ENCODE peak calls at places on chromosomes 2 and 18, in four cellular contexts. I, Z, A and X are unnamed samples.

GRCh38 chr2:142756430-142756829 is 121.0 kb upstream of the KYNU start:
- DNase-seq in I (no peak), Z (no peak), A (no peak), X (no peak)

GRCh38 chr2:58992062-58992736 is 751.1 kb upstream of the FANCL start:
- DNase-seq in I (no peak), Z (no peak), A (no peak), X (no peak)

GRCh38 chr2:101149241-101150192 is 1.7 kb downstream of the TBC1D8 start:
- DNase-seq in I (no peak), Z (no peak), A (peak; percentile 40), X (no peak)

GRCh38 chr2:38274286-38275276 is 102.5 kb downstream of the ATL2 start:
- DNase-seq in I (no peak), Z (no peak), A (no peak), X (peak; percentile 70)

GRCh38 chr2:218394298-218395089 is 5.2 kb upstream of the CTDSP1 start:
- DNase-seq in I (peak; percentile 66), Z (no peak), A (no peak), X (no peak)

GRCh38 chr2:227052879-227053278 is 111.1 kb downstream of the COL4A4 start:
- DNase-seq in I (no peak), Z (no peak), A (no peak), X (no peak)

GRCh38 chr18:63904694-63905093 is 3.1 kb upstream of the SERPINB10 start:
- DNase-seq in I (no peak), Z (no peak), A (no peak), X (no peak)

GRCh38 chr2:19764998-19765397 is 136.8 kb downstream of the TTC32 start:
- DNase-seq in I (no peak), Z (no peak), A (no peak), X (no peak)

GRCh38 chr2:179932786-179933185 is 71.4 kb upstream of the ZNF385B start:
- DNase-seq in I (no peak), Z (no peak), A (no peak), X (no peak)

GRCh38 chr18:76363451-76364120 is 131.5 kb downstream of the ZNF516 start:
- DNase-seq in I (no peak), Z (no peak), A (no peak), X (no peak)

GRCh38 chr2:159776321-159776720 is 21.7 kb downstream of the CD302 start:
- DNase-seq in I (no peak), Z (no peak), A (no peak), X (no peak)
- TF ChIP-seq CTCF in I (no peak), Z (no peak), A (no peak), X (no peak)

GRCh38 chr2:70766357-70767093 is 1.5 kb downstream of the ADD2 start:
- DNase-seq in I (no peak), Z (no peak), A (no peak), X (no peak)
- H3K4me3 ChIP-seq in I (no peak overlapping the region), Z (peak overlapping the region; percentile 63), A (no peak overlapping the region), X (no peak overlapping the region)

GRCh38 chr2:120167272-120167671 is 55.9 kb downstream of the TMEM185B start:
- DNase-seq in I (no peak), Z (no peak), A (no peak), X (no peak)
- TF ChIP-seq CTCF in I (no peak), Z (no peak), A (no peak), X (no peak)

GRCh38 chr18:41845563-41845962 is 109.5 kb upstream of the PIK3C3 start:
- DNase-seq in I (no peak), Z (no peak), A (no peak), X (no peak)
- H3K4me3 ChIP-seq in I (no peak overlapping the region), Z (no peak overlapping the region), A (no peak overlapping the region), X (no peak overlapping the region)

GRCh38 chr2:96321230-96322103 is 3.6 kb upstream of the ITPRIPL1 start:
- DNase-seq in I (peak; percentile 89), Z (peak; percentile 80), A (peak; percentile 52), X (peak; percentile 82)
- TF ChIP-seq CTCF in I (no peak), Z (no peak), A (no peak), X (no peak)

DNA sequence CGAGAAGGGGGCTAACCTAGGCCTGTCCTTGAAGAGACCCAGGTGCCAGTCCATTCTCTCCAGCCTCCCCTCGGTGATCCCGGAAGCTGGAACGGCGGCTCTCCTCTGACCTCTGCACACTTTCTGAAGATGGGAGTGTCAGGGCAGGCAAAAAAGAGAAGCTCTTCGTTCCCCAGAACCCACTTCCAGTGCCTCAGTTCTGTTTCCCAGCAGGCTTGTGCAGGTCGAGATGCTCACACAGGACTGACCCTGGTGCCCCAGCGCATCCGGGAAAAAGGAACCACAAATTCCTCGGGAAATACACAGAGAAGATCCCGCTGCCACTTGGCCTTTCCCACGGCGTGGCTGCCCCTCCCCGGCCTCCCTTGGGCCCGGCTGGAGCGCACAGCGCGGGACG is 677 bp upstream of the PTPN18 start:
- DNase-seq in I (peak; percentile 66), Z (no peak), A (no peak), X (no peak)
- H3K4me3 ChIP-seq in I (peak overlapping the region; percentile 51), Z (peak overlapping the region; percentile 63), A (peak overlapping the region; percentile 78), X (peak overlapping the region; percentile 80)

GRCh38 chr18:59837586-59837985 is 62.2 kb upstream of the PMAIP1 start:
- DNase-seq in I (no peak), Z (peak; percentile 46), A (peak; percentile 39), X (peak; percentile 65)

GRCh38 chr18:59839241-59839640 is 60.6 kb upstream of the PMAIP1 start:
- DNase-seq in I (no peak), Z (no peak), A (no peak), X (no peak)

GRCh38 chr18:59835656-59836379 is 64.0 kb upstream of the PMAIP1 start:
- DNase-seq in I (no peak), Z (no peak), A (no peak), X (peak; percentile 51)

GRCh38 chr18:59842947-59843346 is 56.8 kb upstream of the PMAIP1 start:
- DNase-seq in I (no peak), Z (no peak), A (no peak), X (no peak)

DNA sequence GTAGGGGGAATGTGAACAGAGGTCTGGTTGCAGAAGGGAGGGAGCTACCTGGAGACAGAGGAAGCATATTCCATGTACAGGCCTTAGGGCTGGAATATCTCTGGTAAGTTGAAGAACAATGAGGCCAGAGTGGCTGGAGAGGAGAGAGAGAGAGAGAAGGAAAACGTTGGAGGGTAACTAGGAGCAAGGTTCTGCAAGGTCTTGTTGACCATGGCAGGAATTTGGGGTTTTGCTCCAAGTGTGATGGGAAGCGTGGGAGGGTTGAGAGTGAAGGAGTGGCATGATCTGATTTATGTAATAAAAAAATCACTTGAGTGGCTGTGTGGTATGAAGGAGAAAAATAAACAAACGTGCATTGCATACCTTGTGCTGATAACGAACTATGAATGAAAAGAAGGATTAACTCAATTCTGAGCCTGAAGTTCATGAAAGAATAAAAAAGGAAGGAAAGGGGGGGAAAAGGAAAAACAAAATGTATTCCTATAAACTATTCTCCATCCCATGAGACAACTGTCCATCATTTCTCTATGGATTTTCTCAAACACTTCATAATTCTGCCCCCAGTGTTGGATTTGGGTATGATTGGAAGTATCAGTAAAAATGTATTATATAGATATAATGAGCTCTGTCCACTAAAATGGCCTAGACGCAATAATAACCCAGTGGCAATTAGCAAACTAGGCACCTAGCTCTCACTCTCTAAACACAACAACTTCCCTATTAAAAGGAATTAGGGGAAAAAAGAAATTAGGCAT is 59.7 kb upstream of the PMAIP1 start:
- DNase-seq in I (no peak), Z (no peak), A (no peak), X (no peak)
- TF ChIP-seq CTCF in I (no peak), Z (no peak), A (no peak), X (peak; percentile 1)

GRCh38 chr18:23236876-23237468 is 101.7 kb downstream of the CABLES1 start:
- DNase-seq in I (no peak), Z (no peak), A (no peak), X (no peak)
- H3K4me3 ChIP-seq in I (no peak overlapping the region), Z (no peak overlapping the region), A (no peak overlapping the region), X (no peak overlapping the region)